ENCODE peak calls at places on chromosomes 2 and 18, in ten cellular contexts. One of them, this sample, is unnamed.

GRCh38 chr2:20352230-20353216 is 1.9 kb upstream of the PUM2 start:
- DNase-seq in AG04450: no peak
- DNase-seq in A549: no peak
- DNase-seq in IMR-90: no peak
- DNase-seq in fibroblast of lung: no peak
- DNase-seq in cardiac muscle cell: peak; percentile 19
- DNase-seq in thoracic aorta: no peak
- DNase-seq in DND-41: peak; percentile 16
- DNase-seq in tibial artery: no peak
- DNase-seq in H9: no peak
- DNase-seq in this sample: no peak

GRCh38 chr2:127226520-127227263 is 6.6 kb upstream of the CYP27C1 start:
- DNase-seq in AG04450: peak; percentile 54
- DNase-seq in A549: peak; percentile 97
- DNase-seq in IMR-90: peak; percentile 95
- DNase-seq in fibroblast of lung: peak; percentile 95
- DNase-seq in cardiac muscle cell: peak; percentile 56
- DNase-seq in thoracic aorta: no peak
- DNase-seq in DND-41: no peak
- DNase-seq in tibial artery: no peak
- DNase-seq in H9: no peak
- DNase-seq in this sample: no peak

GRCh38 chr2:234203135-234203984 is 152.9 kb downstream of the SPP2 start:
- DNase-seq in AG04450: peak; percentile 79
- DNase-seq in A549: peak; percentile 94
- DNase-seq in IMR-90: peak; percentile 96
- DNase-seq in fibroblast of lung: peak; percentile 99
- DNase-seq in cardiac muscle cell: peak; percentile 94
- DNase-seq in thoracic aorta: no peak
- DNase-seq in DND-41: no peak
- DNase-seq in tibial artery: no peak
- DNase-seq in H9: no peak
- DNase-seq in this sample: no peak

GRCh38 chr2:148813603-148814065 is 61.4 kb upstream of the KIF5C start:
- DNase-seq in AG04450: no peak
- DNase-seq in A549: no peak
- DNase-seq in IMR-90: no peak
- DNase-seq in fibroblast of lung: no peak
- DNase-seq in cardiac muscle cell: no peak
- DNase-seq in thoracic aorta: no peak
- DNase-seq in DND-41: no peak
- DNase-seq in tibial artery: no peak
- DNase-seq in H9: peak; percentile 98
- DNase-seq in this sample: no peak

GRCh38 chr2:98912221-98912851 is 23.7 kb downstream of the CRACDL start:
- DNase-seq in AG04450: peak; percentile 72
- DNase-seq in A549: peak; percentile 51
- DNase-seq in IMR-90: peak; percentile 89
- DNase-seq in fibroblast of lung: peak; percentile 95
- DNase-seq in cardiac muscle cell: peak; percentile 86
- DNase-seq in thoracic aorta: no peak
- DNase-seq in DND-41: no peak
- DNase-seq in tibial artery: peak; percentile 62
- DNase-seq in H9: peak; percentile 26
- DNase-seq in this sample: no peak

GRCh38 chr2:129710670-129711495 is 268.6 kb upstream of the RAB6C start:
- DNase-seq in AG04450: no peak
- DNase-seq in A549: no peak
- DNase-seq in IMR-90: no peak
- DNase-seq in fibroblast of lung: no peak
- DNase-seq in cardiac muscle cell: no peak
- DNase-seq in thoracic aorta: no peak
- DNase-seq in DND-41: no peak
- DNase-seq in tibial artery: no peak
- DNase-seq in H9: no peak
- DNase-seq in this sample: no peak

GRCh38 chr2:56444339-56444738 is 260.5 kb downstream of the CCDC85A start:
- DNase-seq in AG04450: no peak
- DNase-seq in A549: peak; percentile 18
- DNase-seq in IMR-90: no peak
- DNase-seq in fibroblast of lung: no peak
- DNase-seq in cardiac muscle cell: no peak
- DNase-seq in thoracic aorta: no peak
- DNase-seq in DND-41: no peak
- DNase-seq in tibial artery: no peak
- DNase-seq in H9: no peak
- DNase-seq in this sample: no peak

GRCh38 chr2:1460851-1461418 is 47.7 kb downstream of the TPO start:
- DNase-seq in AG04450: no peak
- DNase-seq in A549: no peak
- DNase-seq in IMR-90: no peak
- DNase-seq in fibroblast of lung: no peak
- DNase-seq in cardiac muscle cell: no peak
- DNase-seq in thoracic aorta: no peak
- DNase-seq in DND-41: no peak
- DNase-seq in tibial artery: no peak
- DNase-seq in H9: no peak
- DNase-seq in this sample: no peak

GRCh38 chr2:186422226-186422625 is 63.8 kb upstream of the ZC3H15 start:
- DNase-seq in AG04450: peak; percentile 66
- DNase-seq in A549: peak; percentile 45
- DNase-seq in IMR-90: peak; percentile 96
- DNase-seq in fibroblast of lung: peak; percentile 88
- DNase-seq in cardiac muscle cell: peak; percentile 93
- DNase-seq in thoracic aorta: peak; percentile 13
- DNase-seq in DND-41: no peak
- DNase-seq in tibial artery: peak; percentile 79
- DNase-seq in H9: no peak
- DNase-seq in this sample: no peak

GRCh38 chr2:181036848-181037603 is 56.6 kb downstream of the UBE2E3 start:
- DNase-seq in AG04450: peak; percentile 20
- DNase-seq in A549: no peak
- DNase-seq in IMR-90: peak; percentile 80
- DNase-seq in fibroblast of lung: peak; percentile 86
- DNase-seq in cardiac muscle cell: peak; percentile 74
- DNase-seq in thoracic aorta: no peak
- DNase-seq in DND-41: peak; percentile 20
- DNase-seq in tibial artery: no peak
- DNase-seq in H9: no peak
- DNase-seq in this sample: no peak

GRCh38 chr18:9734189-9734588 is 26.1 kb downstream of the RAB31 start:
- DNase-seq in AG04450: no peak
- DNase-seq in A549: peak; percentile 33
- DNase-seq in IMR-90: no peak
- DNase-seq in fibroblast of lung: no peak
- DNase-seq in cardiac muscle cell: no peak
- DNase-seq in thoracic aorta: no peak
- DNase-seq in DND-41: no peak
- DNase-seq in tibial artery: no peak
- DNase-seq in H9: no peak
- DNase-seq in this sample: no peak

GRCh38 chr2:134253117-134253704 is 661 bp upstream of the MGAT5 start:
- DNase-seq in AG04450: no peak
- DNase-seq in A549: no peak
- DNase-seq in IMR-90: no peak
- DNase-seq in fibroblast of lung: no peak
- DNase-seq in cardiac muscle cell: no peak
- DNase-seq in thoracic aorta: no peak
- DNase-seq in DND-41: no peak
- DNase-seq in tibial artery: no peak
- DNase-seq in H9: no peak
- DNase-seq in this sample: no peak

GRCh38 chr2:40434638-40435296 is 17.1 kb downstream of the SLC8A1 start:
- DNase-seq in AG04450: peak; percentile 76
- DNase-seq in A549: peak; percentile 91
- DNase-seq in IMR-90: peak; percentile 93
- DNase-seq in fibroblast of lung: peak; percentile 99
- DNase-seq in cardiac muscle cell: peak; percentile 95
- DNase-seq in thoracic aorta: peak; percentile 39
- DNase-seq in DND-41: no peak
- DNase-seq in tibial artery: no peak
- DNase-seq in H9: no peak
- DNase-seq in this sample: no peak

GRCh38 chr2:212494413-212495020 is 44.1 kb downstream of the ERBB4 start:
- DNase-seq in AG04450: no peak
- DNase-seq in A549: no peak
- DNase-seq in IMR-90: no peak
- DNase-seq in fibroblast of lung: no peak
- DNase-seq in cardiac muscle cell: no peak
- DNase-seq in thoracic aorta: no peak
- DNase-seq in DND-41: no peak
- DNase-seq in tibial artery: no peak
- DNase-seq in H9: no peak
- DNase-seq in this sample: no peak

GRCh38 chr18:53795061-53795460 is 429.4 kb downstream of the MBD2 start:
- DNase-seq in AG04450: no peak
- DNase-seq in A549: no peak
- DNase-seq in IMR-90: no peak
- DNase-seq in fibroblast of lung: peak; percentile 38
- DNase-seq in cardiac muscle cell: peak; percentile 40
- DNase-seq in thoracic aorta: no peak
- DNase-seq in DND-41: no peak
- DNase-seq in tibial artery: no peak
- DNase-seq in H9: no peak
- DNase-seq in this sample: no peak

GRCh38 chr18:41146301-41146700 is 808.7 kb upstream of the PIK3C3 start:
- DNase-seq in AG04450: no peak
- DNase-seq in A549: no peak
- DNase-seq in IMR-90: no peak
- DNase-seq in fibroblast of lung: no peak
- DNase-seq in cardiac muscle cell: no peak
- DNase-seq in thoracic aorta: no peak
- DNase-seq in DND-41: no peak
- DNase-seq in tibial artery: no peak
- DNase-seq in H9: no peak
- DNase-seq in this sample: no peak

GRCh38 chr2:60565472-60565871 is 12.0 kb upstream of the BCL11A start:
- DNase-seq in AG04450: no peak
- DNase-seq in A549: peak; percentile 42
- DNase-seq in IMR-90: peak; percentile 28
- DNase-seq in fibroblast of lung: peak; percentile 30
- DNase-seq in cardiac muscle cell: peak; percentile 43
- DNase-seq in thoracic aorta: no peak
- DNase-seq in DND-41: peak; percentile 57
- DNase-seq in tibial artery: no peak
- DNase-seq in H9: no peak
- DNase-seq in this sample: no peak
- TF ChIP-seq CTCF in AG04450: peak; percentile 46
- TF ChIP-seq CTCF in A549: peak; percentile 27
- TF ChIP-seq CTCF in IMR-90: peak; percentile 36
- TF ChIP-seq CTCF in fibroblast of lung: peak; percentile 26
- TF ChIP-seq CTCF in cardiac muscle cell: peak; percentile 28
- TF ChIP-seq CTCF in thoracic aorta: no peak
- TF ChIP-seq CTCF in DND-41: peak; percentile 57
- TF ChIP-seq CTCF in tibial artery: no peak
- TF ChIP-seq CTCF in H9: peak; percentile 52
- TF ChIP-seq CTCF in this sample: peak; percentile 44

DNA sequence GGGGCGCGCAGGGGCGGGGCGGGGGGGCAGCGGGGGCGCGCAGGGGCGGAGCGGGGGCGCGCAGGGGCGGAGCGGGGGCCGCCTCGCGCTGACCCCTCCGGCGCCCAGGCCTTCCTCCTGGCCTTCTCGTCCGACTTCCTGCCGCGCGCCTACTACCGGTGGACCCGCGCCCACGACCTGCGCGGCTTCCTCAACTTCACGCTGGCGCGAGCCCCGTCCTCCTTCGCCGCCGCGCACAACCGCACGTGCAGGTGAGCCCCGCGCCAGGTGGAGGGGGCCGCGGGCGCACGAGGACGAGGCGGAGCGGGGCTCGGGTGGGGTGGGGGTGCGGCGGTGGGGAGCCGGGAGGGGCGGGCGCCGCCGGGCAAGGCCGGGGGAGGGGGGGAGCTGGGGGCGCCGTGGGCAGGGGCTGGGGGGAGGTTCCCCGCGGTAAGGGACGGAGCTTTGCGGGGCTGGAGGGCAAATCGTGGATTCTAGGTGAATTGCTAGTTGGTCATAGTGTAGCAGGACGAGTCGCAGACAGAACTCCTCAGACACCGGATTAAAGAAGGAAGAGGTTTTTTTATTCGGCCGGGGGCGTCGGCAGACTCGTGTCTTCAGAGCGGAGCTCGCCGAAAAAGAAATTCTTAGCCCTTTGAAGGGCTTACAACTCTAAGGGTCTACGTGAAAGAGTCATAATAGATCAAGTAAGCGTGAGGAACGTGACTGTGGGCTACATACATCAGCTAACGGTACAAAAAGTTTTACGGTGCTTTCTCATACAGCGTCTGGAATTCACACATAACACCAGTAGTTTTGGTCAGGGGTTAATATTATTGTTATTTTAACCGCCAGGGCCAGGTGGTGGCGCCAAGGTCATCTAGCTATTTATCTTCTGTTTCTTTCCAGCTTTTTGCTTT is 29.9 kb downstream of the ANO7 start:
- DNase-seq in AG04450: no peak
- DNase-seq in A549: peak; percentile 57
- DNase-seq in IMR-90: peak; percentile 31
- DNase-seq in fibroblast of lung: peak; percentile 24
- DNase-seq in cardiac muscle cell: peak; percentile 33
- DNase-seq in thoracic aorta: no peak
- DNase-seq in DND-41: no peak
- DNase-seq in tibial artery: no peak
- DNase-seq in H9: peak; percentile 77
- DNase-seq in this sample: no peak
- TF ChIP-seq CTCF in AG04450: peak; percentile 14
- TF ChIP-seq CTCF in A549: peak; percentile 56
- TF ChIP-seq CTCF in IMR-90: peak; percentile 21
- TF ChIP-seq CTCF in fibroblast of lung: peak; percentile 18
- TF ChIP-seq CTCF in cardiac muscle cell: peak; percentile 11
- TF ChIP-seq CTCF in thoracic aorta: peak; percentile 10
- TF ChIP-seq CTCF in DND-41: peak; percentile 15
- TF ChIP-seq CTCF in tibial artery: peak; percentile 8
- TF ChIP-seq CTCF in H9: peak; percentile 32
- TF ChIP-seq CTCF in this sample: peak; percentile 19

GRCh38 chr2:174683392-174683759 is 80.9 kb downstream of the CHRNA1 start:
- DNase-seq in AG04450: no peak
- DNase-seq in A549: peak; percentile 58
- DNase-seq in IMR-90: peak; percentile 52
- DNase-seq in fibroblast of lung: peak; percentile 63
- DNase-seq in cardiac muscle cell: peak; percentile 68
- DNase-seq in thoracic aorta: no peak
- DNase-seq in DND-41: peak; percentile 31
- DNase-seq in tibial artery: no peak
- DNase-seq in H9: peak; percentile 39
- DNase-seq in this sample: no peak
- TF ChIP-seq CTCF in AG04450: peak; percentile 29
- TF ChIP-seq CTCF in A549: peak; percentile 20
- TF ChIP-seq CTCF in IMR-90: peak; percentile 13
- TF ChIP-seq CTCF in fibroblast of lung: peak; percentile 30
- TF ChIP-seq CTCF in cardiac muscle cell: peak; percentile 30
- TF ChIP-seq CTCF in thoracic aorta: no peak
- TF ChIP-seq CTCF in DND-41: peak; percentile 31
- TF ChIP-seq CTCF in tibial artery: peak; percentile 27
- TF ChIP-seq CTCF in H9: peak; percentile 23
- TF ChIP-seq CTCF in this sample: no peak

DNA sequence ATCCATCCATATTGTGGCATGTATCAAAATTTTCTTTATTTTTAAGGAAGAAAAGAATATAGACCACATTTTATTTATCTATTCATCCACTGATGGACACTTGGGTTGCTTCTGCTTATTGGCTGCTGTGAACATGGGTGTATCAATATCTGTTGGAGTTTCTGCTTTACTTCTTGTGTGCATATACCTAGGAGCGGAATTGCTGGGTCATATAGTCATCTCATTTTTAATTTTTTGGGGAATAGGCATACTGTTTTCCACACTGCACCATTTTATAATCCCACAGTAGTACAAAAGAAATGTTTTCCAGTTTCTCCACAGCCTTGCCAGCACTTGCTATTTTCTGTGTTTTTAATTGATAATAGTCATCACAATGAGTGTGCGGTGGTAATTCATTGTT is 197.2 kb downstream of the ACKR3 start:
- DNase-seq in AG04450: no peak
- DNase-seq in A549: no peak
- DNase-seq in IMR-90: no peak
- DNase-seq in fibroblast of lung: no peak
- DNase-seq in cardiac muscle cell: no peak
- DNase-seq in thoracic aorta: no peak
- DNase-seq in DND-41: no peak
- DNase-seq in tibial artery: no peak
- DNase-seq in H9: no peak
- DNase-seq in this sample: no peak
- TF ChIP-seq CTCF in AG04450: no peak
- TF ChIP-seq CTCF in A549: no peak
- TF ChIP-seq CTCF in IMR-90: no peak
- TF ChIP-seq CTCF in fibroblast of lung: no peak
- TF ChIP-seq CTCF in cardiac muscle cell: no peak
- TF ChIP-seq CTCF in thoracic aorta: no peak
- TF ChIP-seq CTCF in DND-41: no peak
- TF ChIP-seq CTCF in tibial artery: no peak
- TF ChIP-seq CTCF in H9: no peak
- TF ChIP-seq CTCF in this sample: no peak